ENCODE peak calls at places on chromosomes 11 and 22, in five cellular contexts. G, Y, U, P and R are unnamed samples.

GRCh38 chr11:22558638-22559037 is 67.0 kb downstream of the FANCF start:
- DNase-seq in G (peak; percentile 55), Y (peak; percentile 1), U (no peak), P (no peak), R (no peak)

GRCh38 chr22:46753360-46753759 is 9.1 kb upstream of the TBC1D22A start:
- DNase-seq in G (no peak), Y (no peak), U (no peak), P (no peak), R (no peak)

GRCh38 chr11:131682373-131683015 is 312.1 kb downstream of the NTM start:
- DNase-seq in G (no peak), Y (no peak), U (no peak), P (no peak), R (peak; percentile 49)

GRCh38 chr11:8371516-8371884 is 107.8 kb upstream of the LMO1 start:
- DNase-seq in G (no peak), Y (no peak), U (no peak), P (no peak), R (no peak)

GRCh38 chr11:44949160-44950035 is 1.3 kb downstream of the TP53I11 start:
- DNase-seq in G (peak; percentile 75), Y (peak; percentile 42), U (no peak), P (peak; percentile 61), R (no peak)

GRCh38 chr11:13837286-13837685 is 125.2 kb upstream of the SPON1 start:
- DNase-seq in G (no peak), Y (peak; percentile 22), U (no peak), P (no peak), R (no peak)

GRCh38 chr11:68831124-68831523 is 10.6 kb downstream of the CPT1A start:
- DNase-seq in G (no peak), Y (no peak), U (no peak), P (no peak), R (no peak)

GRCh38 chr11:10205928-10206327 is 88.1 kb downstream of the SBF2 start:
- DNase-seq in G (no peak), Y (no peak), U (no peak), P (no peak), R (no peak)

GRCh38 chr11:37786214-37786755 is 1188.2 kb upstream of the RAG2 start:
- DNase-seq in G (no peak), Y (peak; percentile 74), U (no peak), P (no peak), R (no peak)

GRCh38 chr11:102390667-102391449 is 43.8 kb downstream of the BIRC2 start:
- DNase-seq in G (peak; percentile 73), Y (peak; percentile 63), U (peak; percentile 57), P (peak; percentile 73), R (peak; percentile 57)

GRCh38 chr11:90220391-90220790 is 2.5 kb downstream of the CHORDC1 start:
- DNase-seq in G (no peak), Y (peak; percentile 72), U (no peak), P (no peak), R (no peak)

GRCh38 chr11:95991545-95991944 is 67.6 kb upstream of the MTMR2 start:
- DNase-seq in G (no peak), Y (peak; percentile 80), U (no peak), P (no peak), R (no peak)

GRCh38 chr11:128289048-128289447 is 298.3 kb downstream of the ETS1 start:
- DNase-seq in G (no peak), Y (no peak), U (no peak), P (no peak), R (no peak)

GRCh38 chr11:16853859-16854258 is 115.4 kb downstream of the C11orf58 start:
- DNase-seq in G (no peak), Y (no peak), U (no peak), P (no peak), R (no peak)

GRCh38 chr11:69462106-69463045 is 19.1 kb upstream of the LINC01488 start:
- DNase-seq in G (no peak), Y (no peak), U (no peak), P (peak; percentile 28), R (no peak)

GRCh38 chr22:32880906-32881596 is 79.5 kb downstream of the TIMP3 start:
- DNase-seq in G (peak; percentile 59), Y (peak; percentile 73), U (peak; percentile 87), P (peak; percentile 64), R (no peak)

GRCh38 chr11:111665779-111666178 is 63.5 kb downstream of the SIK2 start:
- DNase-seq in G (peak; percentile 68), Y (peak; percentile 71), U (no peak), P (no peak), R (no peak)

GRCh38 chr11:111378773-111379499 is at the start of gene POU2AF1:
- DNase-seq in G (no peak), Y (peak; percentile 43), U (no peak), P (no peak), R (no peak)

GRCh38 chr11:85682330-85683305 is 3.4 kb downstream of the CCDC89 start:
- DNase-seq in G (peak; percentile 37), Y (peak; percentile 47), U (peak; percentile 72), P (peak; percentile 80), R (peak; percentile 48)

GRCh38 chr11:12724301-12725046 is 50.3 kb downstream of the TEAD1 start:
- DNase-seq in G (peak; percentile 92), Y (peak; percentile 95), U (peak; percentile 80), P (peak; percentile 59), R (no peak)

GRCh38 chr11:104916442-104916841 is 18.2 kb upstream of the CASP12 start:
- DNase-seq in G (no peak), Y (peak; percentile 56), U (no peak), P (no peak), R (no peak)

GRCh38 chr11:104917259-104918112 is 19.2 kb upstream of the CASP12 start:
- DNase-seq in G (no peak), Y (no peak), U (no peak), P (no peak), R (no peak)

DNA sequence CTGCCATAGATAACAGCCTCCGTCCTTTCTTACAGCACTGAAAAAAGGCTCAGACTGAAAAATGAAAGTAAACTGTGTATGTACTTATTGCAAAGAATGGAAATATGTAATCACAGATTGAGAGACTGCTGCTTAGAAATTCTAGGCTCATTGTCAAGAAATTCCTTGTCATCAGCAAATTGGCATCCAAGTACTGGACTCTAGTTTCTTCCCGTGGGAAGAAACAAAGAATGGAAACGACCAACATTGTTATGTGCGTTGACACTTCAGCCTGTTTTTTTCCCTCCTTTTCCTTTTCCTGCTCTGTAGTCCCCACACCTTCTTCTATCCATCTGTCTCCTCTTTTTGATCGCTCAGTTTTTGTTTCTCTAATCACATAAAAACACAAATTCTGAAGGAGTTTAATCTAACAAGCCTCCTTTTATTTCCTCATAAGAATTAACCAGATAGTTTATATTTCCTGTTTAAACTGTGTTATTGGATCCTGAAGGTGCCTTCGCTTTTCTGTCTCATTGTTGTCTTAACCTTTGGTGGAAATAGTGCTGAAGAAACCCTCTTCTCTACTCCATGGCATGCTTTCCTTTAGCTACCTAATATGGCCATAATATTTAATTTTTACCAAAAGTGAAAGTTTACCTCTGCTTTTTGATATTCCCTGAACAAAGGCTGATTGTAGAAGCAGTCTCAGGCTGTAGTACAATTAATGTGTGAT is 20.0 kb upstream of the CASP12 start:
- DNase-seq in G (peak; percentile 3), Y (peak; percentile 93), U (no peak), P (no peak), R (no peak)
- H3K4me3 ChIP-seq in G (peak overlapping the region; percentile 33), Y (peak overlapping the region; percentile 45), U (peak overlapping the region; percentile 33), P (peak overlapping the region; percentile 50), R (peak overlapping the region; percentile 51)

DNA sequence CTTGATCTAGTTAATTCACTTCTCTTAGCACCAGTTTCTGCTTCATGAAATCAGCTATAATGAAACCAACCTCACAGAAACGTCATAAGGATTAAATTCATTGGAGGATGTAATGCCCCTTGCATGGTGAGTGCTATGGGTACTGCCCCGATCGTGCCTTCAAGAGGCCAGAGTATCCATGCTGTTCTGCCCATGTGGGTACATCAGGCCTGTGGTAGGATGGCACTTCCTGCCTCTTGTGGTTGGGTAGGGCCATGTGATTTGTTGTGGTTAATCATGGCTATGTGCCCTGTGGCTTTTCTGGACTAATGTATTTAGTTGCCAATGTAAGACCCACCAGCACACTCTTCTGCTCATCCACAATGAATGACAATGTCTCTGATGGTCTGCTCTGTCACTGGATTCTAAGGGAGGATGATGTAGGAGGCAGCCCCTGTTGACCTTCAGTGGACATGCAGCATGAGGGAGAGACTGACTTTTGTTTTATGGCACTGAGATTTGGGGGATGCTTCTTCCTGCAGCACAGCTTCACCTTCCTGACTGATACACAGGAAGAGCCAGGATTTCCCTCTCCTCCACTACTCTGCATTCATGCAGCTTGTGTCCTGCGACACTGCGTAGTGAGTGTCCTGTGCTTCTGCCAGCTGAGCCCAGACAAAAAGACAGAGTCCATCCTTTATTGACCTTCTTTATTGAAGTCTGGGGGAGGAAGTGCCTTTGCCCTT is 66.2 kb downstream of the DHCR7 start:
- DNase-seq in G (no peak), Y (no peak), U (no peak), P (no peak), R (no peak)
- H3K27me3 ChIP-seq in G (no peaks in the 10 kb centered on the region), Y (peaks cover 21% of the 10 kb centered on the region), U (no peaks in the 10 kb centered on the region), P (peaks cover 10% of the 10 kb centered on the region), R (no peaks in the 10 kb centered on the region)

DNA sequence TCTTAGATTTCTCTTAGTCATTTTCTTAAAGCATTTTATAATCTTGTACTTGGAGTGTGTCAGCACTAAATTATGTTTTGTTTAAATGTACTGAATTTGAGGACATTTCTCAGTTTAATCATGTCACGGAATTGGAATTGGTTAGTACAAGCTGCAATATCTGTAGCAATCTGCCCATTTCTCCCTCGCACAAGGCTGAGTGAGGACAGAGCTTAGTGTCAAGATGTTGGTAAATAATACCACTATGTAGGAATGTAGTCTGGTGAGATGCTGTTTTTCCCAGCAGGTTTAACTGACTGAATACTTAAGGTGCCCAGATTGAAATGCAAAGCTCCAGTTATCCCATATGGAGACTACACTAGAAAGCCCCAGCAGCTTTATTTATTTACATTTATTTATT is 30.6 kb downstream of the SREBF2 start:
- DNase-seq in G (no peak), Y (no peak), U (no peak), P (no peak), R (no peak)
- TF ChIP-seq CTCF in G (no peak), Y (no peak), U (no peak), P (no peak), R (no peak)

GRCh38 chr22:41237707-41238569 is 2.8 kb downstream of the CHADL start:
- DNase-seq in G (no peak), Y (peak; percentile 13), U (peak; percentile 64), P (peak; percentile 91), R (peak; percentile 70)

GRCh38 chr22:41238570-41239442 is 1.9 kb downstream of the CHADL start:
- DNase-seq in G (no peak), Y (no peak), U (no peak), P (no peak), R (no peak)

GRCh38 chr22:41234815-41235687 is 5.7 kb downstream of the CHADL start:
- DNase-seq in G (no peak), Y (no peak), U (no peak), P (no peak), R (no peak)

GRCh38 chr22:41239443-41240128 is 1.1 kb downstream of the CHADL start:
- DNase-seq in G (no peak), Y (no peak), U (no peak), P (no peak), R (no peak)

DNA sequence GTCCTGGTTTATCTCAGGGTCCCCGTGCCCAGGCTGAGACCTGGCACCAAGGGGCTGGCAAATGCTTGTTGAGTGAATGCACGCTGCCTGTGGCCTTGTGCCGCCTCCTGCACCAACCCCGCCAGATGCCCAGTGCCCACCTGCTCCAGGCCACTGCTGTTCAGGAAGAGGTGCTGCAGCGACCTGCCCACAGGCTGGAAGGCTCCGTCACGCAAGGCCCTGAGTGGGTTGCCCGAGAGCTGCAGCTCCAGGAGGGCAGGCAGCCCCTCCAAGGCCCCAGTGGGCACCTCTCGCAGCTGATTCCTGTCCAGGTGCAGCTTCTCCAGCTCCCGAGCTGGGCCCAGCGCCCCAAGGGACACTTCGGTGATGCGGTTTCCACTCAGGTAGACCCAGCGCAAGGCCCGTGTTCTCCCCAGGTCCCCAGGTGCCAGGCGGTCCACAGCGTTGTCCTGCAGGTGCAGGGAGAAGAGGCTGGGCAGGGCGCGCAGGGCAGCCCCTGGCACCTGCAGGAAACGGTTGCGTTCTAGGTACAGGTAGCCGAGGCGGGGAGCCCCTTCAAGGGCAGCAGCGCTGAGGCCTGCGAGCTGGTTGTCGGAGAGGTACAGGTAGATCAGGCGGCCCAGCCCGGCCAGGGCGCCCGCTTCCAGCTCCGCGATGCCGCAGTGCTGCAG is 3.6 kb downstream of the CHADL start:
- DNase-seq in G (no peak), Y (no peak), U (no peak), P (no peak), R (no peak)
- H3K4me3 ChIP-seq in G (peak overlapping the region; percentile 31), Y (peak overlapping the region; percentile 25), U (peak overlapping the region; percentile 28), P (peak overlapping the region; percentile 55), R (peak overlapping the region; percentile 60)